ENCODE peak calls at places on chromosomes 12 and 14, in nine cellular contexts. L is H1, Z is esophagus muscularis mucosa, J is transverse colon, W is HCT116, S is stomach, A is GM12878, T is suprapubic skin, R is breast epithelium. N is an unnamed sample. For H3K36me3, the result is how much of the 10 kb centered on the place peaks cover.

GRCh38 chr12:46154221-46154975 is 114.4 kb downstream of the SLC38A1 start:
- DNase-seq in A (no peak), J (no peak), W (peak), T (no peak), L (no peak), S (no peak), R (no peak), Z (no peak), N (peak)

GRCh38 chr14:44204061-44204815 is 302.8 kb downstream of the FSCB start:
- DNase-seq in A (no peak), R (no peak), S (no peak), W (no peak), T (no peak), L (no peak), J (no peak), Z (no peak), N (no peak)

GRCh38 chr14:24690492-24690891 is 56.5 kb upstream of the GZMB start:
- DNase-seq in T (no peak), S (no peak), L (peak), J (no peak), W (no peak), A (no peak), Z (peak), R (no peak), N (no peak)

GRCh38 chr12:47901285-47902093 is 3.3 kb downstream of the VDR start:
- DNase-seq in L (no peak), Z (no peak), T (no peak), R (no peak), J (peak), W (no peak), A (no peak), S (no peak), N (no peak)

GRCh38 chr14:21440857-21441256 is 15.1 kb downstream of the CHD8 start:
- DNase-seq in T (no peak), A (no peak), J (no peak), W (no peak), Z (no peak), R (no peak), L (no peak), S (no peak), N (no peak)

GRCh38 chr12:115013668-115014072 is 329.7 kb upstream of the TBX3 start:
- DNase-seq in S (no peak), W (no peak), J (no peak), R (no peak), L (no peak), A (no peak), T (no peak), Z (no peak), N (no peak)

GRCh38 chr12:21566223-21566906 is 38.3 kb downstream of the GYS2 start:
- DNase-seq in L (no peak), Z (no peak), S (no peak), T (no peak), W (no peak), J (no peak), R (no peak), A (no peak), N (no peak)

GRCh38 chr14:103100281-103101121 is 6.0 kb downstream of the EXOC3L4 start:
- DNase-seq in R (no peak), L (no peak), Z (no peak), T (no peak), S (no peak), W (no peak), J (peak), A (no peak), N (no peak)

GRCh38 chr12:70985850-70986249 is 65.3 kb upstream of the PTPRR start:
- DNase-seq in J (no peak), Z (no peak), A (no peak), S (no peak), R (no peak), T (no peak), W (no peak), L (no peak), N (no peak)

GRCh38 chr14:72758993-72759392 is 134.9 kb downstream of the DPF3 start:
- DNase-seq in T (no peak), A (no peak), W (no peak), J (no peak), R (no peak), L (no peak), Z (no peak), S (no peak), N (no peak)
- H3K36me3 ChIP-seq in T (under half), A (under half), W (under half), J (under half), R (under half), L (under half), Z (under half), S (under half), N (under half)

DNA sequence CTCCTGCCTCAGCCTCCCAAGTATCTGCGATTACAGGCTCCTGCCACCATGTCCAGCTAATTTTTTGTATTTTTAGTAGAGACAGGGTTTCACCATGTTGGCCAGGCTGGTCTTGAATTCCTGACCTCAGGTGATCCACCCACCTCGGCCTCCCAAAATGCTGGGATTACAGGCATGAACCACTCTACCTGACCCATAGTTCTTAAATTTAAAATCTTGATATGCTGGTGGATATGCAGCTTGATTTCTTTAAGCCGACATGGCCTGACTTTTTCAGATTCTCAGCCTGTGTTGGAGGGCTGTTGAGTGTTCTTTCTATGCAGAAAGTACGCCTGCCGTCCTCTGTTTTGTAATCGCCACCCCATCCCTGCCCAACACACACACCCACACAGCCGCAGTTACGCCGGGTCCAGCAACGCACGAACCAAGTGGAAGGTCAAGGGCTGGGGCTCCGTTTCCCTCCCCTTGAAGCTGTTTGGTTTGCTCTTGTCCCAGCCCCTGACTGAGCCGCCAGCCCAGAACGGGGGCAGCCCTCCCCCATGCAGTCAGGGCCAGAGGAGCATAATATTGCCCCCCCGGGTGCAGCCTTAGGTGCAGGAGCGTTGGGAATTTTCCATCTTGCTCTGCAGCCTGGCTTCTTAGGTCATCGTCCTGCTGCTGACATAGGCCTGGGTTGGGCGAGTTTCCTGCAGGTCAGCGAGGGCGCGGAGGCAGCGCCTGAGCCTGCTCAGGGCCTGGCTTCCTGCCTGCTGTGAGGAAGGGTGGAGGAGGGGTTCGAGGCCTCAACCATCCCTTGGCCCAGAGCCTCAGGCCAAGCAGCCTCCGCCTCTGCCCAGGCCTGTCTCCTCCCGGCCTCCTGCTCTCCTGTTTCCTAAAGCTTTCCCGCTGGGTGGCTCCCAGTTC is 44.2 kb downstream of the PSMA6 start:
- DNase-seq in J (peak), S (peak), Z (peak), R (peak), A (no peak), L (peak), T (peak), W (no peak), N (peak)
- TF ChIP-seq POLR2A in J (peak), S (no peak), Z (no peak), R (no peak), A (no peak), L (no peak), T (no peak), W (no peak), N (no peak)

DNA sequence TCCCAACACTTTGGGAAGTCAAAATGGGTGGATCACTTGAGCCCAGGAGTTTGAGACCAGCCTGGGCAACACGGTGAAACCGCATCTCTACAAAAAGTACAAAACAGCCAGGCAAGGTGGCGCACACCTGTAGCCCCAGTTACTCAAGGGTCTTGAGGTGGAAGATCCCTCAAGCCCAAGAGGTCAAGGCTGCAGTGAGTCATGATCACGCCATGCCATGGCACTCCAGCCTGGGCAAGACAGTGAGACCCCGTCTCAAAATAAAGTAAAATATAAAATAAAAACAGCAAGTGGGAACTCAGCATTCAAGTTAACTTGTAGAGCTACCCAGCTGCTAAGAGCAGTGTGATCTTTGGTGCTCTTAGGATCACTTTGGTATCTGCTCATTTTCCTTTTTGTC is 12.7 kb downstream of the RFC5 start:
- DNase-seq in T (no peak), J (no peak), S (no peak), A (no peak), Z (no peak), R (no peak), L (no peak), W (no peak), N (no peak)
- TF ChIP-seq POLR2AphosphoS5 in T (no peak), J (no peak), S (no peak), A (peak), Z (no peak), R (no peak), L (peak), W (no peak), N (no peak)

DNA sequence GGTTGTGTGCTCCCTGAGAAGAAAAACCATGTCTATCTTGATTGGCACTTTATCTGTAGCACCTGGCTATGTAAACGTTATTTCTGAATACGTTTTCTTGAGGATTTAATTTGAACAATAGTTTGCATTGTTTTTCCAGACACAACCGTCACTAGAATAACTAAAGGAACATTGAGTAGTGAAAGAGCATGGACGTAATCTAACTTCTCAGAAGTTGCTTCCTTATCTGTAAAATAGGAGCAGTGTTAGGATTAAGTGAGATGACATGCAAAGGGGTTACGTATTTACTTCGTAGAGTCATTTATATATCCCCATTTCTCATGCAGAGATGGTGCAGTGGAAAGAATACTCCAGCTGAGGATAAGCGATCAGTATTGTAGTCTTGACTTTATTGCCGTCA is 8.1 kb downstream of the AEBP2 start:
- DNase-seq in S (no peak), R (no peak), L (peak), W (no peak), Z (no peak), J (no peak), T (no peak), A (no peak), N (no peak)
- H3K36me3 ChIP-seq in S (under half), R (under half), L (under half), W (under half), Z (under half), J (under half), T (under half), A (under half), N (under half)

GRCh38 chr12:84913151-84913550 is 552 bp upstream of the SLC6A15 start:
- DNase-seq in W (no peak), Z (no peak), J (no peak), L (peak), T (no peak), A (no peak), R (no peak), S (no peak), N (no peak)
- TF ChIP-seq POLR2A in W (no peak), Z (no peak), J (no peak), L (peak), T (no peak), A (no peak), R (no peak), S (no peak), N (no peak)

N was measured in endothelial cell of umbilical vein.